ENCODE peak calls at places on chromosomes 2 and 18, in eight cellular contexts. One of them, this sample, is unnamed.
A peak's percentile ranks its signal among the peaks of the same experiment; 100 is the strongest.

GRCh38 chr18:48939368-48940097 is 11.2 kb downstream of the SMAD7 start:
- DNase-seq in myocyte: no peak
- DNase-seq in A549: no peak
- DNase-seq in stimulated activated CD4-positive, alpha-beta T cell treated with anti-CD3 and anti-CD28 coated beads, Interleukin-4, amount 100 ng/mL, for 4 hours: no peak
- DNase-seq in stimulated activated naive B cell treated with anti-CD40 and anti-IgM and Interleukin-4, amounts not matched to agents 10 μg/mL and 1 μg/mL and 100 μg/mL, for 72 hours: no peak
- DNase-seq in NCI-H526: no peak
- DNase-seq in breast epithelium: no peak
- DNase-seq in frontal cortex: no peak
- DNase-seq in this sample: no peak

GRCh38 chr2:193584001-193584400 is 1389.3 kb upstream of the TMEFF2 start:
- DNase-seq in myocyte: peak; percentile 57
- DNase-seq in A549: peak; percentile 13
- DNase-seq in stimulated activated CD4-positive, alpha-beta T cell treated with anti-CD3 and anti-CD28 coated beads, Interleukin-4, amount 100 ng/mL, for 4 hours: no peak
- DNase-seq in stimulated activated naive B cell treated with anti-CD40 and anti-IgM and Interleukin-4, amounts not matched to agents 10 μg/mL and 1 μg/mL and 100 μg/mL, for 72 hours: no peak
- DNase-seq in NCI-H526: peak; percentile 37
- DNase-seq in breast epithelium: no peak
- DNase-seq in frontal cortex: no peak
- DNase-seq in this sample: no peak

GRCh38 chr2:150916997-150917396 is 344.7 kb downstream of the RBM43 start:
- DNase-seq in myocyte: no peak
- DNase-seq in A549: no peak
- DNase-seq in stimulated activated CD4-positive, alpha-beta T cell treated with anti-CD3 and anti-CD28 coated beads, Interleukin-4, amount 100 ng/mL, for 4 hours: no peak
- DNase-seq in stimulated activated naive B cell treated with anti-CD40 and anti-IgM and Interleukin-4, amounts not matched to agents 10 μg/mL and 1 μg/mL and 100 μg/mL, for 72 hours: no peak
- DNase-seq in NCI-H526: no peak
- DNase-seq in breast epithelium: no peak
- DNase-seq in frontal cortex: no peak
- DNase-seq in this sample: no peak

GRCh38 chr2:239223330-239224248 is 177.2 kb downstream of the HDAC4 start:
- DNase-seq in myocyte: peak; percentile 45
- DNase-seq in A549: no peak
- DNase-seq in stimulated activated CD4-positive, alpha-beta T cell treated with anti-CD3 and anti-CD28 coated beads, Interleukin-4, amount 100 ng/mL, for 4 hours: no peak
- DNase-seq in stimulated activated naive B cell treated with anti-CD40 and anti-IgM and Interleukin-4, amounts not matched to agents 10 μg/mL and 1 μg/mL and 100 μg/mL, for 72 hours: no peak
- DNase-seq in NCI-H526: no peak
- DNase-seq in breast epithelium: peak; percentile 51
- DNase-seq in frontal cortex: no peak
- DNase-seq in this sample: no peak

GRCh38 chr2:12701786-12702660 is 14.7 kb upstream of the TRIB2 start:
- DNase-seq in myocyte: peak; percentile 46
- DNase-seq in A549: no peak
- DNase-seq in stimulated activated CD4-positive, alpha-beta T cell treated with anti-CD3 and anti-CD28 coated beads, Interleukin-4, amount 100 ng/mL, for 4 hours: no peak
- DNase-seq in stimulated activated naive B cell treated with anti-CD40 and anti-IgM and Interleukin-4, amounts not matched to agents 10 μg/mL and 1 μg/mL and 100 μg/mL, for 72 hours: no peak
- DNase-seq in NCI-H526: no peak
- DNase-seq in breast epithelium: no peak
- DNase-seq in frontal cortex: no peak
- DNase-seq in this sample: no peak

GRCh38 chr18:58871514-58872490 is 7.1 kb downstream of the ZNF532 start:
- DNase-seq in myocyte: no peak
- DNase-seq in A549: no peak
- DNase-seq in stimulated activated CD4-positive, alpha-beta T cell treated with anti-CD3 and anti-CD28 coated beads, Interleukin-4, amount 100 ng/mL, for 4 hours: no peak
- DNase-seq in stimulated activated naive B cell treated with anti-CD40 and anti-IgM and Interleukin-4, amounts not matched to agents 10 μg/mL and 1 μg/mL and 100 μg/mL, for 72 hours: no peak
- DNase-seq in NCI-H526: no peak
- DNase-seq in breast epithelium: no peak
- DNase-seq in frontal cortex: no peak
- DNase-seq in this sample: no peak

GRCh38 chr18:55307505-55307904 is 280.5 kb downstream of the TCF4 start:
- DNase-seq in myocyte: no peak
- DNase-seq in A549: no peak
- DNase-seq in stimulated activated CD4-positive, alpha-beta T cell treated with anti-CD3 and anti-CD28 coated beads, Interleukin-4, amount 100 ng/mL, for 4 hours: no peak
- DNase-seq in stimulated activated naive B cell treated with anti-CD40 and anti-IgM and Interleukin-4, amounts not matched to agents 10 μg/mL and 1 μg/mL and 100 μg/mL, for 72 hours: no peak
- DNase-seq in NCI-H526: peak; percentile 17
- DNase-seq in breast epithelium: no peak
- DNase-seq in frontal cortex: no peak
- DNase-seq in this sample: no peak

GRCh38 chr2:133596701-133597393 is 28.6 kb upstream of the NCKAP5 start:
- DNase-seq in myocyte: no peak
- DNase-seq in A549: no peak
- DNase-seq in stimulated activated CD4-positive, alpha-beta T cell treated with anti-CD3 and anti-CD28 coated beads, Interleukin-4, amount 100 ng/mL, for 4 hours: no peak
- DNase-seq in stimulated activated naive B cell treated with anti-CD40 and anti-IgM and Interleukin-4, amounts not matched to agents 10 μg/mL and 1 μg/mL and 100 μg/mL, for 72 hours: no peak
- DNase-seq in NCI-H526: no peak
- DNase-seq in breast epithelium: no peak
- DNase-seq in frontal cortex: no peak
- DNase-seq in this sample: no peak

GRCh38 chr18:57705861-57706590 is 84.4 kb upstream of the NARS1 start:
- DNase-seq in myocyte: no peak
- DNase-seq in A549: no peak
- DNase-seq in stimulated activated CD4-positive, alpha-beta T cell treated with anti-CD3 and anti-CD28 coated beads, Interleukin-4, amount 100 ng/mL, for 4 hours: no peak
- DNase-seq in stimulated activated naive B cell treated with anti-CD40 and anti-IgM and Interleukin-4, amounts not matched to agents 10 μg/mL and 1 μg/mL and 100 μg/mL, for 72 hours: no peak
- DNase-seq in NCI-H526: peak; percentile 75
- DNase-seq in breast epithelium: no peak
- DNase-seq in frontal cortex: no peak
- DNase-seq in this sample: no peak

GRCh38 chr2:231554327-231554726 is 24.1 kb upstream of the NMUR1 start:
- DNase-seq in myocyte: no peak
- DNase-seq in A549: no peak
- DNase-seq in stimulated activated CD4-positive, alpha-beta T cell treated with anti-CD3 and anti-CD28 coated beads, Interleukin-4, amount 100 ng/mL, for 4 hours: no peak
- DNase-seq in stimulated activated naive B cell treated with anti-CD40 and anti-IgM and Interleukin-4, amounts not matched to agents 10 μg/mL and 1 μg/mL and 100 μg/mL, for 72 hours: no peak
- DNase-seq in NCI-H526: no peak
- DNase-seq in breast epithelium: no peak
- DNase-seq in frontal cortex: no peak
- DNase-seq in this sample: no peak

GRCh38 chr2:36270758-36271157 is 84.8 kb upstream of the CRIM1 start:
- DNase-seq in myocyte: no peak
- DNase-seq in A549: no peak
- DNase-seq in stimulated activated CD4-positive, alpha-beta T cell treated with anti-CD3 and anti-CD28 coated beads, Interleukin-4, amount 100 ng/mL, for 4 hours: no peak
- DNase-seq in stimulated activated naive B cell treated with anti-CD40 and anti-IgM and Interleukin-4, amounts not matched to agents 10 μg/mL and 1 μg/mL and 100 μg/mL, for 72 hours: no peak
- DNase-seq in NCI-H526: no peak
- DNase-seq in breast epithelium: no peak
- DNase-seq in frontal cortex: no peak
- DNase-seq in this sample: no peak

GRCh38 chr2:24456610-24457556 is 34.2 kb upstream of the NCOA1 start:
- DNase-seq in myocyte: peak; percentile 95
- DNase-seq in A549: peak; percentile 37
- DNase-seq in stimulated activated CD4-positive, alpha-beta T cell treated with anti-CD3 and anti-CD28 coated beads, Interleukin-4, amount 100 ng/mL, for 4 hours: no peak
- DNase-seq in stimulated activated naive B cell treated with anti-CD40 and anti-IgM and Interleukin-4, amounts not matched to agents 10 μg/mL and 1 μg/mL and 100 μg/mL, for 72 hours: no peak
- DNase-seq in NCI-H526: no peak
- DNase-seq in breast epithelium: no peak
- DNase-seq in frontal cortex: peak; percentile 55
- DNase-seq in this sample: no peak

GRCh38 chr2:128028668-128029054 is 802 bp upstream of the SAP130 start:
- DNase-seq in myocyte: no peak
- DNase-seq in A549: no peak
- DNase-seq in stimulated activated CD4-positive, alpha-beta T cell treated with anti-CD3 and anti-CD28 coated beads, Interleukin-4, amount 100 ng/mL, for 4 hours: no peak
- DNase-seq in stimulated activated naive B cell treated with anti-CD40 and anti-IgM and Interleukin-4, amounts not matched to agents 10 μg/mL and 1 μg/mL and 100 μg/mL, for 72 hours: no peak
- DNase-seq in NCI-H526: no peak
- DNase-seq in breast epithelium: no peak
- DNase-seq in frontal cortex: no peak
- DNase-seq in this sample: no peak

GRCh38 chr2:180907731-180908130 is 72.7 kb upstream of the UBE2E3 start:
- DNase-seq in myocyte: no peak
- DNase-seq in A549: no peak
- DNase-seq in stimulated activated CD4-positive, alpha-beta T cell treated with anti-CD3 and anti-CD28 coated beads, Interleukin-4, amount 100 ng/mL, for 4 hours: no peak
- DNase-seq in stimulated activated naive B cell treated with anti-CD40 and anti-IgM and Interleukin-4, amounts not matched to agents 10 μg/mL and 1 μg/mL and 100 μg/mL, for 72 hours: no peak
- DNase-seq in NCI-H526: no peak
- DNase-seq in breast epithelium: no peak
- DNase-seq in frontal cortex: no peak
- DNase-seq in this sample: no peak

GRCh38 chr2:86673976-86674670 is 46.0 kb upstream of the RMND5A start:
- DNase-seq in myocyte: peak; percentile 66
- DNase-seq in A549: no peak
- DNase-seq in stimulated activated CD4-positive, alpha-beta T cell treated with anti-CD3 and anti-CD28 coated beads, Interleukin-4, amount 100 ng/mL, for 4 hours: no peak
- DNase-seq in stimulated activated naive B cell treated with anti-CD40 and anti-IgM and Interleukin-4, amounts not matched to agents 10 μg/mL and 1 μg/mL and 100 μg/mL, for 72 hours: no peak
- DNase-seq in NCI-H526: no peak
- DNase-seq in breast epithelium: no peak
- DNase-seq in frontal cortex: no peak
- DNase-seq in this sample: no peak

GRCh38 chr2:9703085-9703641 is 72.4 kb upstream of the YWHAQ start:
- DNase-seq in myocyte: peak; percentile 99
- DNase-seq in A549: peak; percentile 97
- DNase-seq in stimulated activated CD4-positive, alpha-beta T cell treated with anti-CD3 and anti-CD28 coated beads, Interleukin-4, amount 100 ng/mL, for 4 hours: peak; percentile 63
- DNase-seq in stimulated activated naive B cell treated with anti-CD40 and anti-IgM and Interleukin-4, amounts not matched to agents 10 μg/mL and 1 μg/mL and 100 μg/mL, for 72 hours: peak; percentile 29
- DNase-seq in NCI-H526: no peak
- DNase-seq in breast epithelium: no peak
- DNase-seq in frontal cortex: peak; percentile 48
- DNase-seq in this sample: no peak

GRCh38 chr2:85255813-85256581 is 71.8 kb downstream of the TGOLN2 start:
- DNase-seq in myocyte: no peak
- DNase-seq in A549: no peak
- DNase-seq in stimulated activated CD4-positive, alpha-beta T cell treated with anti-CD3 and anti-CD28 coated beads, Interleukin-4, amount 100 ng/mL, for 4 hours: no peak
- DNase-seq in stimulated activated naive B cell treated with anti-CD40 and anti-IgM and Interleukin-4, amounts not matched to agents 10 μg/mL and 1 μg/mL and 100 μg/mL, for 72 hours: no peak
- DNase-seq in NCI-H526: peak; percentile 34
- DNase-seq in breast epithelium: no peak
- DNase-seq in frontal cortex: no peak
- DNase-seq in this sample: no peak

GRCh38 chr2:19786408-19787058 is 115.2 kb downstream of the TTC32 start:
- DNase-seq in myocyte: no peak
- DNase-seq in A549: peak; percentile 83
- DNase-seq in stimulated activated CD4-positive, alpha-beta T cell treated with anti-CD3 and anti-CD28 coated beads, Interleukin-4, amount 100 ng/mL, for 4 hours: no peak
- DNase-seq in stimulated activated naive B cell treated with anti-CD40 and anti-IgM and Interleukin-4, amounts not matched to agents 10 μg/mL and 1 μg/mL and 100 μg/mL, for 72 hours: peak; percentile 24
- DNase-seq in NCI-H526: no peak
- DNase-seq in breast epithelium: no peak
- DNase-seq in frontal cortex: no peak
- DNase-seq in this sample: no peak

GRCh38 chr2:239768031-239768800 is 256.9 kb downstream of the NDUFA10 start:
- DNase-seq in myocyte: no peak
- DNase-seq in A549: no peak
- DNase-seq in stimulated activated CD4-positive, alpha-beta T cell treated with anti-CD3 and anti-CD28 coated beads, Interleukin-4, amount 100 ng/mL, for 4 hours: no peak
- DNase-seq in stimulated activated naive B cell treated with anti-CD40 and anti-IgM and Interleukin-4, amounts not matched to agents 10 μg/mL and 1 μg/mL and 100 μg/mL, for 72 hours: no peak
- DNase-seq in NCI-H526: no peak
- DNase-seq in breast epithelium: peak; percentile 47
- DNase-seq in frontal cortex: no peak
- DNase-seq in this sample: no peak

GRCh38 chr2:96953611-96954489 is 32.5 kb downstream of the FAM178B start:
- DNase-seq in myocyte: peak; percentile 78
- DNase-seq in A549: no peak
- DNase-seq in stimulated activated CD4-positive, alpha-beta T cell treated with anti-CD3 and anti-CD28 coated beads, Interleukin-4, amount 100 ng/mL, for 4 hours: no peak
- DNase-seq in stimulated activated naive B cell treated with anti-CD40 and anti-IgM and Interleukin-4, amounts not matched to agents 10 μg/mL and 1 μg/mL and 100 μg/mL, for 72 hours: no peak
- DNase-seq in NCI-H526: no peak
- DNase-seq in breast epithelium: no peak
- DNase-seq in frontal cortex: no peak
- DNase-seq in this sample: no peak

GRCh38 chr2:5991305-5991968 is 299.3 kb downstream of the SOX11 start:
- DNase-seq in myocyte: no peak
- DNase-seq in A549: no peak
- DNase-seq in stimulated activated CD4-positive, alpha-beta T cell treated with anti-CD3 and anti-CD28 coated beads, Interleukin-4, amount 100 ng/mL, for 4 hours: no peak
- DNase-seq in stimulated activated naive B cell treated with anti-CD40 and anti-IgM and Interleukin-4, amounts not matched to agents 10 μg/mL and 1 μg/mL and 100 μg/mL, for 72 hours: no peak
- DNase-seq in NCI-H526: no peak
- DNase-seq in breast epithelium: no peak
- DNase-seq in frontal cortex: no peak
- DNase-seq in this sample: no peak

GRCh38 chr2:11676640-11677039 is 6.6 kb upstream of the NTSR2 start:
- DNase-seq in myocyte: no peak
- DNase-seq in A549: peak; percentile 25
- DNase-seq in stimulated activated CD4-positive, alpha-beta T cell treated with anti-CD3 and anti-CD28 coated beads, Interleukin-4, amount 100 ng/mL, for 4 hours: no peak
- DNase-seq in stimulated activated naive B cell treated with anti-CD40 and anti-IgM and Interleukin-4, amounts not matched to agents 10 μg/mL and 1 μg/mL and 100 μg/mL, for 72 hours: no peak
- DNase-seq in NCI-H526: peak; percentile 35
- DNase-seq in breast epithelium: no peak
- DNase-seq in frontal cortex: no peak
- DNase-seq in this sample: no peak

GRCh38 chr2:38626326-38627031 is 23.8 kb upstream of the HNRNPLL start:
- DNase-seq in myocyte: no peak
- DNase-seq in A549: no peak
- DNase-seq in stimulated activated CD4-positive, alpha-beta T cell treated with anti-CD3 and anti-CD28 coated beads, Interleukin-4, amount 100 ng/mL, for 4 hours: no peak
- DNase-seq in stimulated activated naive B cell treated with anti-CD40 and anti-IgM and Interleukin-4, amounts not matched to agents 10 μg/mL and 1 μg/mL and 100 μg/mL, for 72 hours: no peak
- DNase-seq in NCI-H526: no peak
- DNase-seq in breast epithelium: no peak
- DNase-seq in frontal cortex: no peak
- DNase-seq in this sample: no peak

GRCh38 chr2:169159686-169160085 is 90.3 kb downstream of the DHRS9 start:
- DNase-seq in myocyte: no peak
- DNase-seq in A549: no peak
- DNase-seq in stimulated activated CD4-positive, alpha-beta T cell treated with anti-CD3 and anti-CD28 coated beads, Interleukin-4, amount 100 ng/mL, for 4 hours: no peak
- DNase-seq in stimulated activated naive B cell treated with anti-CD40 and anti-IgM and Interleukin-4, amounts not matched to agents 10 μg/mL and 1 μg/mL and 100 μg/mL, for 72 hours: no peak
- DNase-seq in NCI-H526: no peak
- DNase-seq in breast epithelium: no peak
- DNase-seq in frontal cortex: no peak
- DNase-seq in this sample: no peak

This sample was measured in glomerular endothelial cell.